ENCODE peak calls at places on chromosomes 2 and 18, in ten cellular contexts. U is small intestine; P is CD8-positive, alpha-beta T cell; G is SJSA1; H is heart right ventricle; W is HepG2; L is endodermal cell; Y is stomach; O is IMR-90; A is body of pancreas. T is an unnamed sample. For H3K4me1 and H3K27me3, the result is how much of the 10 kb centered on the place peaks cover.

GRCh38 chr2:159713691-159714585 is 1.6 kb downstream of the MARCHF7 start:
- DNase-seq in P (no peak), L (no peak), H (no peak), O (peak), A (no peak), Y (no peak), U (peak), G (peak), W (peak), T (no peak)

GRCh38 chr2:238860966-238861730 is 13.3 kb downstream of the TWIST2 start:
- DNase-seq in O (no peak), P (no peak), A (no peak), G (no peak), L (peak), U (no peak), H (no peak), W (no peak), Y (no peak), T (no peak)

GRCh38 chr18:24567199-24567598 is 106.8 kb downstream of the HRH4 start:
- DNase-seq in W (no peak), H (no peak), Y (no peak), O (peak), P (no peak), U (no peak), G (no peak), L (no peak), A (no peak), T (no peak)

GRCh38 chr2:126482582-126483464 is 173.1 kb upstream of the GYPC start:
- DNase-seq in G (no peak), P (no peak), L (peak), W (peak), H (no peak), U (peak), O (no peak), Y (no peak), A (no peak), T (no peak)

GRCh38 chr2:219253753-219254589 is at the start of gene TUBA4A:
- DNase-seq in U (peak), G (peak), P (peak), L (peak), Y (peak), W (peak), O (peak), A (peak), H (peak), T (peak)

GRCh38 chr2:176648691-176649297 is 379.6 kb downstream of the MTX2 start:
- DNase-seq in P (no peak), L (no peak), H (no peak), O (no peak), W (no peak), U (no peak), G (peak), Y (no peak), A (no peak), T (no peak)

GRCh38 chr18:41600693-41601391 is 354.2 kb upstream of the PIK3C3 start:
- DNase-seq in Y (no peak), U (no peak), H (no peak), O (no peak), W (no peak), G (no peak), L (no peak), P (no peak), A (no peak), T (no peak)

GRCh38 chr2:36770542-36771287 is 74.2 kb downstream of the VIT start:
- DNase-seq in W (peak), P (no peak), U (peak), H (no peak), A (no peak), Y (no peak), L (peak), G (peak), O (peak), T (no peak)

GRCh38 chr2:36433311-36434217 is 78.0 kb downstream of the CRIM1 start:
- DNase-seq in A (peak), H (peak), G (no peak), Y (no peak), L (no peak), O (peak), U (no peak), P (no peak), W (peak), T (peak)

GRCh38 chr2:204984421-204984925 is 439.2 kb downstream of the PARD3B start:
- DNase-seq in U (no peak), Y (no peak), O (peak), G (no peak), L (peak), W (no peak), P (no peak), A (no peak), H (no peak), T (no peak)

GRCh38 chr18:55420665-55420964 is 167.4 kb downstream of the TCF4 start:
- DNase-seq in U (no peak), P (no peak), L (no peak), O (no peak), G (no peak), Y (no peak), W (no peak), A (no peak), H (no peak), T (no peak)

GRCh38 chr2:238910751-238911351 is 63.0 kb downstream of the TWIST2 start:
- DNase-seq in H (no peak), U (peak), W (no peak), P (no peak), O (no peak), Y (peak), L (peak), G (no peak), A (peak), T (no peak)

GRCh38 chr18:1090758-1091157 is 186.1 kb downstream of the ADCYAP1 start:
- DNase-seq in G (no peak), Y (no peak), U (no peak), W (no peak), O (no peak), H (no peak), A (no peak), L (no peak), P (no peak), T (no peak)

GRCh38 chr2:168439536-168439935 is 16.5 kb upstream of the CERS6 start:
- DNase-seq in L (no peak), Y (no peak), G (no peak), H (no peak), P (no peak), W (no peak), U (no peak), A (no peak), O (peak), T (no peak)

GRCh38 chr18:1104265-1104792 is 199.7 kb downstream of the ADCYAP1 start:
- DNase-seq in P (no peak), W (no peak), H (no peak), G (no peak), Y (no peak), O (no peak), L (no peak), A (no peak), U (no peak), T (no peak)

GRCh38 chr2:112794841-112795240 is 10.5 kb upstream of the IL1A start:
- DNase-seq in O (no peak), H (no peak), L (no peak), A (peak), Y (no peak), W (no peak), G (no peak), P (no peak), U (peak), T (no peak)

GRCh38 chr18:29644276-29644675 is 1398.3 kb downstream of the DSC3 start:
- DNase-seq in W (no peak), O (peak), H (no peak), P (no peak), Y (no peak), U (no peak), G (peak), L (no peak), A (no peak), T (no peak)

GRCh38 chr2:68290825-68291224 is 28.9 kb downstream of the CNRIP1 start:
- DNase-seq in P (no peak), Y (no peak), G (no peak), H (peak), W (no peak), L (no peak), U (no peak), A (no peak), O (no peak), T (no peak)

GRCh38 chr2:72475246-72475645 is 327.6 kb upstream of the CYP26B1 start:
- DNase-seq in G (no peak), O (no peak), W (no peak), H (no peak), A (no peak), P (no peak), U (no peak), L (no peak), Y (no peak), T (no peak)

GRCh38 chr2:186575302-186575701 is 14.6 kb upstream of the ITGAV start:
- DNase-seq in U (peak), H (peak), G (peak), L (no peak), Y (no peak), W (peak), O (peak), A (peak), P (no peak), T (no peak)

GRCh38 chr2:52269696-52270485 is 1238.0 kb upstream of the NRXN1 start:
- DNase-seq in U (no peak), O (peak), H (no peak), W (no peak), Y (no peak), G (no peak), A (no peak), L (no peak), P (no peak), T (no peak)

GRCh38 chr2:119106301-119106897 is 52.2 kb downstream of the C1QL2 start:
- DNase-seq in O (peak), W (peak), L (peak), A (peak), G (peak), Y (peak), P (no peak), H (peak), U (peak), T (no peak)

GRCh38 chr18:21331094-21331493 is 89.1 kb downstream of the GREB1L start:
- DNase-seq in O (no peak), Y (no peak), U (no peak), P (no peak), A (no peak), W (no peak), G (no peak), H (no peak), L (no peak), T (no peak)

GRCh38 chr2:159262226-159262625 is 24.3 kb downstream of the WDSUB1 start:
- DNase-seq in P (no peak), Y (no peak), O (no peak), H (no peak), A (no peak), U (no peak), G (no peak), W (no peak), L (no peak), T (no peak)

GRCh38 chr2:20676353-20677215 is 9.6 kb downstream of the GDF7 start:
- DNase-seq in Y (no peak), L (peak), A (peak), G (no peak), P (no peak), H (no peak), O (no peak), U (peak), W (peak), T (no peak)

GRCh38 chr18:56903686-56904085 is 243.2 kb upstream of the BOD1L2 start:
- DNase-seq in Y (no peak), A (no peak), H (no peak), G (no peak), W (no peak), L (no peak), P (no peak), U (no peak), O (no peak), T (no peak)

GRCh38 chr18:6370886-6371635 is 43.6 kb downstream of the L3MBTL4 start:
- DNase-seq in G (peak), W (peak), P (no peak), H (no peak), U (peak), L (no peak), Y (peak), O (no peak), A (peak), T (no peak)

GRCh38 chr18:74234326-74235171 is 57.2 kb downstream of the CYB5A start:
- DNase-seq in W (peak), L (no peak), O (peak), P (no peak), A (peak), H (no peak), G (peak), Y (peak), U (peak), T (no peak)

GRCh38 chr2:39504790-39505335 is 67.8 kb upstream of the MAP4K3 start:
- DNase-seq in A (no peak), U (no peak), O (peak), H (no peak), G (peak), P (no peak), L (no peak), W (peak), Y (no peak), T (no peak)

GRCh38 chr2:240624950-240625621 is at the start of gene GPR35:
- DNase-seq in W (no peak), O (peak), G (peak), Y (peak), L (peak), P (peak), U (peak), H (no peak), A (peak), T (peak)

GRCh38 chr2:23545391-23545790 is 160.4 kb downstream of the KLHL29 start:
- DNase-seq in G (no peak), Y (no peak), A (no peak), O (peak), U (no peak), H (no peak), L (no peak), P (no peak), W (no peak), T (no peak)

GRCh38 chr18:22639026-22639463 is 221.3 kb upstream of the CTAGE1 start:
- DNase-seq in O (peak), G (no peak), W (no peak), Y (no peak), L (no peak), P (no peak), A (no peak), U (peak), H (no peak), T (no peak)
- H3K27ac ChIP-seq in O (no peak), G (no peak), W (no peak), Y (no peak), L (no peak), P (no peak), A (no peak), U (no peak), H (no peak), T (no peak)

DNA sequence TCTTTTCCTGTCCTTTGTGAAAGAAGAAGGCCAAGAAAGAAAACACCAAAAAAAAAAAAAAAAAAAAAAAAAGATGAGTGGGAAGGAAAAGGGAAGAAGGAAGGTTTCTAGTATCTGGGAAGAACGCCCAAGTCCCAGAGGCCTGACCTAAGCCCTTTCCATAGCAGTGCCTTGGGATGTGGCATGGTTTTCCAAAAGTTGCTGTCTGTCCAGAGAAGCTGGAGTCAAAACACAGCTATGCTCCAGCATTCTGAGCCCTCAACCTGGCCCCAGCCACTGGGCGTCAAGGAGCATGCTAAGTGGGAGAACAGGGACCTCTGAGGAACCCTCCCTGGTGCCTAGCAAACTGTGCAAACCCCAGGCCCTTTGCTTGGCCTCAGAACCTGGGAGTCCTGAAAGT is 123.5 kb downstream of the INHBB start:
- DNase-seq in W (no peak), O (no peak), G (no peak), A (peak), U (no peak), L (peak), P (no peak), H (no peak), Y (no peak), T (peak)
- H3K4me1 ChIP-seq in W (half or more), O (under half), G (under half), A (half or more), U (under half), L (under half), P (under half), H (under half), Y (half or more), T (under half)

DNA sequence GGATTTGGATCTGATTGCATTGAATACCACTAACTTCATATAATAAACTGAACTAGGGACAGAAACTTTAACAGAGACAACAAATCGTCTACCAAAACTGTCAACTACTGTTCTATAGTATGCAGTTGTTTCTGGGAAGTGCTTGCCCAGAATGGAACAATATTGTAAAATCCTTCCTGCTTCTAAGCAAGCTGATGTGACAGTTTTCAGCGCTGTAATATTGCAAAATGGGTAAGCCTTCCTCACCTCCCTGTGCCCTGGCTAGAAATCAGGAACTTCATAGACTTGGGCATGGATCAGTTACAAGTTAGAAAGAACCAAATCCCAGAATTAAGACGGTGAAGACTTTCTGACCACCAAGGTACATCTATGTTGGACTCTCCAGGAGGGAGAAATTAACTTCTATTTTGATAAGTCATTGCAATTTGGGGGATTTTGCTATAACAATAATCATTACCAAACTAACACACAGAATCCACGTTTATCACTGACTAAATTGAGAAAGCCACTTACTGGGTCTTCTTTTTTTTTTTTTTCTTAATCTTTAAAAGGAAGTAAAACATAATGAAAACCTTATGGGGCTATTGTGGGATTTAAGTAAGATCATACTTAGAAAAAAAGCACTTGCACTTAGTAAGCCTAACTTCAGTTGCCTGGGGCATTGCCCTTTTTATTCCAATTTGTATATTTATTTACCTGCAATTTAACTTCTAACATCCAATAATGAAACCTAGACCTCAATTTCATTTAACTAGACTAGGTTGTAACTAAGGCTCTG is 261.5 kb downstream of the TRIB2 start:
- DNase-seq in Y (no peak), A (no peak), U (no peak), L (no peak), H (no peak), W (no peak), P (no peak), G (no peak), O (no peak), T (no peak)
- H3K27me3 ChIP-seq in Y (under half), A (under half), U (under half), L (under half), H (under half), W (under half), P (under half), G (under half), O (under half), T (under half)

GRCh38 chr2:10773841-10774341 is 38.7 kb downstream of the PDIA6 start:
- DNase-seq in G (no peak), A (no peak), H (no peak), W (no peak), Y (no peak), O (no peak), U (no peak), P (no peak), L (peak), T (no peak)
- H3K27ac ChIP-seq in G (no peak), A (no peak), H (peak), W (no peak), Y (peak), O (no peak), U (no peak), P (no peak), L (no peak), T (no peak)

GRCh38 chr2:101828267-101829017 is 130.9 kb downstream of the MAP4K4 start:
- DNase-seq in U (no peak), P (no peak), W (no peak), O (no peak), L (no peak), Y (no peak), A (no peak), H (no peak), G (no peak), T (no peak)
- H3K4me1 ChIP-seq in U (under half), P (half or more), W (half or more), O (under half), L (under half), Y (half or more), A (under half), H (half or more), G (half or more), T (under half)

GRCh38 chr2:44807344-44808025 is 134.0 kb upstream of the SIX3 start:
- DNase-seq in H (no peak), P (no peak), G (no peak), U (no peak), W (no peak), A (no peak), Y (no peak), O (no peak), L (no peak), T (no peak)
- H3K27me3 ChIP-seq in H (half or more), P (under half), G (under half), U (under half), W (under half), A (under half), Y (under half), O (under half), L (under half), T (under half)

GRCh38 chr2:363823-364470 is 76.1 kb upstream of the ALKAL2 start:
- DNase-seq in A (no peak), W (no peak), L (no peak), P (no peak), H (no peak), G (no peak), U (no peak), O (no peak), Y (no peak), T (no peak)
- H3K27ac ChIP-seq in A (no peak), W (no peak), L (no peak), P (no peak), H (no peak), G (no peak), U (no peak), O (no peak), Y (no peak), T (no peak)

DNA sequence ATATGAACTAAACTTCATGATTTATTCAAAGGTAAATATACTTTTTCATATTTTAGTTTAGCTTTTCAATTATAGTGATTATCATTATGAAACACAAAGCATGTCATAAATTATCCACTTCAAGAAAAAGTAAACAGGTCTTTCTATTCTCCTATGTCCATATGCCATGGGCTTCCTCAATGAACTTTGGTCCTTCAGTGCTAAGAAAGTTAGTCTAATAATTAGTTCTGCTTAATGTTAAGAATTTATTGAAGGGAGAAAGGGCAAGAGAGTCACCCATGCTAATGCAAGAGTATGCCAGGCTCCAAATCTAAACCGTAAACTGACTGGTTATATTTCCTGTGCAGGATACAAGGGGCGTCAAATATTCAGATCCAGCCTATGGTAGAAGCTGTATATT is 96.1 kb downstream of the GORASP2 start:
- DNase-seq in H (no peak), W (no peak), U (peak), Y (no peak), A (no peak), L (no peak), P (no peak), O (no peak), G (no peak), T (no peak)
- H3K4me1 ChIP-seq in H (under half), W (under half), U (under half), Y (under half), A (under half), L (under half), P (under half), O (under half), G (under half), T (under half)